ENCODE peak calls at places on chromosomes 16 and 17, in four cellular contexts. G, D, X and E are unnamed samples.

GRCh38 chr17:75785016-75785769 is 587 bp downstream of the UNK start:
- DNase-seq in D (peak; percentile 92), X (peak; percentile 94), G (peak; percentile 92), E (peak; percentile 92)

GRCh38 chr17:50872710-50873424 is 6.7 kb upstream of the TOB1 start:
- DNase-seq in G (no peak), X (no peak), D (peak; percentile 55), E (peak; percentile 46)

GRCh38 chr17:45144199-45145034 is 3.9 kb upstream of the HEXIM1 start:
- DNase-seq in D (peak; percentile 63), X (peak; percentile 79), G (peak; percentile 69), E (peak; percentile 70)

GRCh38 chr17:28282596-28282995 is 36.4 kb upstream of the TMEM97 start:
- DNase-seq in X (no peak), D (peak; percentile 39), G (no peak), E (no peak)

GRCh38 chr16:6558133-6558532 is 774.5 kb upstream of the RBFOX1 start:
- DNase-seq in D (no peak), X (no peak), G (no peak), E (no peak)

GRCh38 chr16:31664683-31665482 is 137.2 kb downstream of the AHSP start:
- DNase-seq in D (no peak), X (no peak), G (no peak), E (no peak)

GRCh38 chr16:83947642-83948234 is 5.3 kb upstream of the OSGIN1 start:
- DNase-seq in D (no peak), X (no peak), G (no peak), E (peak; percentile 72)

GRCh38 chr16:51049678-51050378 is 101.2 kb downstream of the SALL1 start:
- DNase-seq in G (no peak), X (no peak), D (no peak), E (no peak)

GRCh38 chr17:63550816-63551639 is 751 bp downstream of the DCAF7 start:
- DNase-seq in G (peak; percentile 23), D (peak; percentile 39), X (no peak), E (no peak)

GRCh38 chr17:42276359-42276608 is at the start of gene STAT5B:
- DNase-seq in G (peak; percentile 80), D (peak; percentile 37), X (peak; percentile 74), E (peak; percentile 79)

GRCh38 chr16:3029499-3030127 is 5.8 kb downstream of the THOC6 start:
- DNase-seq in D (no peak), X (no peak), G (no peak), E (no peak)

GRCh38 chr17:52758481-52758880 is 600.0 kb upstream of the CA10 start:
- DNase-seq in D (no peak), X (no peak), G (no peak), E (no peak)

GRCh38 chr16:13042291-13042690 is 140.9 kb downstream of the SHISA9 start:
- DNase-seq in D (no peak), G (no peak), X (no peak), E (no peak)

GRCh38 chr16:64948056-64948455 is 173.8 kb downstream of the CDH11 start:
- DNase-seq in G (no peak), X (no peak), D (no peak), E (no peak)

GRCh38 chr17:31549121-31549524 is 157.6 kb downstream of the RAB11FIP4 start:
- DNase-seq in X (no peak), G (no peak), D (no peak), E (no peak)

GRCh38 chr17:43314582-43314981 is 80.8 kb upstream of the RNU2-1 start:
- DNase-seq in G (no peak), D (no peak), X (no peak), E (no peak)

GRCh38 chr16:12162586-12162985 is 186.1 kb downstream of the SNX29 start:
- DNase-seq in X (no peak), G (no peak), D (no peak), E (no peak)

GRCh38 chr17:43799047-43799446 is 18.8 kb downstream of the CFAP97D1 start:
- DNase-seq in G (no peak), X (no peak), D (no peak), E (no peak)

GRCh38 chr17:30957741-30958140 is 13.1 kb upstream of the RNF135 start:
- DNase-seq in X (no peak), G (no peak), D (no peak), E (no peak)

GRCh38 chr17:50169881-50170459 is 4.2 kb downstream of the SGCA start:
- DNase-seq in G (no peak), D (no peak), X (no peak), E (no peak)

GRCh38 chr17:8020251-8020650 is 17.8 kb downstream of the GUCY2D start:
- DNase-seq in X (no peak), G (no peak), D (no peak), E (no peak)

GRCh38 chr17:72125742-72126141 is 4.9 kb downstream of the SOX9 start:
- DNase-seq in G (no peak), D (no peak), X (no peak), E (no peak)

GRCh38 chr17:29444589-29444988 is 54.4 kb downstream of the TAOK1 start:
- DNase-seq in X (no peak), G (no peak), D (no peak), E (no peak)

GRCh38 chr16:53817117-53817516 is 113.2 kb downstream of the FTO start:
- DNase-seq in D (peak; percentile 68), X (no peak), G (no peak), E (no peak)

GRCh38 chr17:74859439-74860228 is at the start of gene GRIN2C:
- DNase-seq in X (no peak), D (peak; percentile 44), G (no peak), E (no peak)

GRCh38 chr17:65243838-65244237 is 106.7 kb downstream of the RGS9 start:
- DNase-seq in D (peak; percentile 71), X (no peak), G (no peak), E (no peak)

GRCh38 chr16:4749700-4750257 is 15.4 kb downstream of the DNAAF8 start:
- DNase-seq in X (no peak), G (no peak), D (no peak), E (no peak)

GRCh38 chr16:8831450-8832382 is 34.1 kb downstream of the PMM2 start:
- DNase-seq in G (no peak), X (no peak), D (no peak), E (no peak)

GRCh38 chr16:495127-495748 is 32.3 kb upstream of the CAPN15 start:
- DNase-seq in G (peak; percentile 36), D (no peak), X (no peak), E (no peak)
- TF ChIP-seq CTCF in G (peak; percentile 26), D (no peak), X (no peak), E (peak; percentile 44)

GRCh38 chr17:56313201-56313600 is 159.9 kb downstream of the ANKFN1 start:
- DNase-seq in X (no peak), G (no peak), D (no peak), E (no peak)

GRCh38 chr17:56317351-56318208 is 164.3 kb downstream of the ANKFN1 start:
- DNase-seq in G (no peak), X (no peak), D (no peak), E (no peak)

GRCh38 chr17:56316604-56317003 is 163.3 kb downstream of the ANKFN1 start:
- DNase-seq in X (no peak), G (no peak), D (no peak), E (no peak)

GRCh38 chr17:56310780-56311179 is 157.5 kb downstream of the ANKFN1 start:
- DNase-seq in G (no peak), D (no peak), X (no peak), E (no peak)

GRCh38 chr17:56314026-56314425 is 160.8 kb downstream of the ANKFN1 start:
- DNase-seq in X (no peak), D (no peak), G (no peak), E (no peak)
- TF ChIP-seq POLR2A in X (no peak), D (no peak), G (no peak), E (no peak)

GRCh38 chr17:81453049-81453448 is 57.8 kb downstream of the BAHCC1 start:
- DNase-seq in X (no peak), D (no peak), G (no peak), E (no peak)

GRCh38 chr17:81451823-81452222 is 56.6 kb downstream of the BAHCC1 start:
- DNase-seq in X (no peak), D (no peak), G (no peak), E (no peak)

GRCh38 chr17:81453712-81454111 is 58.5 kb downstream of the BAHCC1 start:
- DNase-seq in X (no peak), G (no peak), D (no peak), E (no peak)

GRCh38 chr17:81454473-81454872 is 58.1 kb downstream of the ACTG1 start:
- DNase-seq in X (no peak), G (no peak), D (no peak), E (no peak)

GRCh38 chr17:81452551-81452950 is 57.3 kb downstream of the BAHCC1 start:
- DNase-seq in G (no peak), X (no peak), D (no peak), E (no peak)
- H3K27me3 ChIP-seq in G (no peaks in the 10 kb centered on the region), X (no peaks in the 10 kb centered on the region), D (no peaks in the 10 kb centered on the region), E (no peaks in the 10 kb centered on the region)

DNA sequence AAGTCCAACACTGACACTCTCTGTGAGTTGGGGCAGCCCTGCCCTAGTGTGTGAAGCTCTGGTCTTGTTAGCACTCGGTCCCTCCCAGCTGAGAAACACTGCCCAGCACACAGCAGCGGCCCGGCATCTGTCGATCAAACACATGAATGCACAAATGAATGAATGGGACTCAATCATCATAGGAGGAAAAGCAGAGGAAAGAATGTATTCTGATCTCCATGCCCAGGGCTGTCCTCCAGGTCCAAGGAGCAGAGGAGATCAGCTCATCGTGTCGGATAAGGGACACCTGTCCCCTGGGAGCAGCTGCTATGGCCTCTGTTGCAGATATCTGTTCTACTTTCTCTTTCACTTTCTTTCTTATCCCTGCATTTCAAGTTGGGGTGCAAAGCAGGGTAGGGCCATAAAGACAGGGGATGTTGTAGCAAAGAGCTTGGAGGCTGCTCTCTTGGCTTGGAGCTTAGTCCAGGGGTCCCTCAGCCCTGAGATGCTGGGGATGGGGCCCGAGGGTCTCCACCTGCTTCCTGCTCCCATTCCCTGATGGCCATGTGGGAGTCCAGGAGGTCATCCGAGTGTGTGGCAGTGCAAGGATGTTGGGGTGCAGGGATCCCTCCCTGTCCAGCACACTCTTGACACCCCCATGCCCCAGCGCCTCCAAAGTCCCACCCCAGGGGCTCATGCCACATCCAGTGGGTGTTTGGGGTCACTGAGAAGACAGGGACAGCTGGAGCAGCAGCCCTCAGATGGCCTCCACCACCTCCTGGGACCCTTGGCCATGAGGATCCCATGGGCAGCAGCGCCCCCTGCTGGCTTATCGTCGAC is 88.2 kb downstream of the IRF8 start:
- DNase-seq in G (peak; percentile 50), D (no peak), X (no peak), E (peak; percentile 56)
- TF ChIP-seq CTCF in G (peak; percentile 64), D (no peak), X (peak; percentile 40), E (peak; percentile 25)

GRCh38 chr16:87855852-87856715 is 13.2 kb downstream of the SLC7A5 start:
- DNase-seq in G (peak; percentile 85), D (peak; percentile 47), X (no peak), E (peak; percentile 86)
- TF ChIP-seq POLR2A in G (no peak), D (no peak), X (no peak), E (peak; percentile 80)

DNA sequence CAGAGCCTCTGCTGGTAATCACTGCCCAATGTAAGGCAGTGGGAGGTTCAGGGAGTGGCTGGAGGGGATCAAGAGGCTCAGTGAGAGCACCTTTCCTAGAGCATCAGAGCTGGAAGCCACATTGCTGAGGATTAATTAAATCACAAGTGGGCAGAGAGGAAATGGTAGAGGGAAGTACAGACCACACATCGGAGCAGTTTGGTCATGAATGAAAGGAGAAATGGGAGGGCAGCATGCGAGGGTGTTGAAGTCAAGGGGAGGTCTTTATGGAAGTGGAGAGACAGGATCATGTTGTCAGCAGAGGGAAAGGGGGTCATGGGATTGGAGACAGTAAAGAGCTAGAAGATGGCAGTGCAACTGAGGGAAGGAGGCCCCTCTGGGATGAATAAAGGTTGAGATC is 2.3 kb downstream of the CCL17 start:
- DNase-seq in G (no peak), X (no peak), D (no peak), E (no peak)
- H3K27me3 ChIP-seq in G (no peaks in the 10 kb centered on the region), X (no peaks in the 10 kb centered on the region), D (no peaks in the 10 kb centered on the region), E (no peaks in the 10 kb centered on the region)